ENCODE peak calls at places on chromosome 19, in five cellular contexts. One of them, this sample, is unnamed.

GRCh38 chr19:295687-296370 is 4.6 kb upstream of the PLPP2 start:
- DNase-seq in transverse colon: no peak
- DNase-seq in Peyer's patch: peak
- DNase-seq in right lobe of liver: no peak
- DNase-seq in uterus: peak
- DNase-seq in this sample: no peak

GRCh38 chr19:7194566-7194965 is 99.6 kb downstream of the INSR start:
- DNase-seq in transverse colon: no peak
- DNase-seq in Peyer's patch: no peak
- DNase-seq in uterus: no peak
- DNase-seq in right lobe of liver: no peak
- DNase-seq in this sample: no peak

GRCh38 chr19:17933414-17934129 is 757 bp downstream of the CCDC124 start:
- DNase-seq in Peyer's patch: peak
- DNase-seq in uterus: no peak
- DNase-seq in transverse colon: no peak
- DNase-seq in right lobe of liver: no peak
- DNase-seq in this sample: no peak

GRCh38 chr19:18202759-18203407 is 959 bp downstream of the RAB3A start:
- DNase-seq in transverse colon: peak
- DNase-seq in Peyer's patch: no peak
- DNase-seq in uterus: peak
- DNase-seq in right lobe of liver: no peak
- DNase-seq in this sample: peak

GRCh38 chr19:29336425-29336824 is 123.5 kb upstream of the UQCRFS1 start:
- DNase-seq in uterus: no peak
- DNase-seq in transverse colon: no peak
- DNase-seq in Peyer's patch: no peak
- DNase-seq in right lobe of liver: no peak
- DNase-seq in this sample: no peak

GRCh38 chr19:41993612-41994483 is at the start of gene ATP1A3:
- DNase-seq in right lobe of liver: no peak
- DNase-seq in uterus: no peak
- DNase-seq in Peyer's patch: peak
- DNase-seq in transverse colon: peak
- DNase-seq in this sample: no peak

GRCh38 chr19:6589711-6590457 is 1.1 kb downstream of the CD70 start:
- DNase-seq in transverse colon: no peak
- DNase-seq in uterus: no peak
- DNase-seq in right lobe of liver: no peak
- DNase-seq in Peyer's patch: no peak
- DNase-seq in this sample: no peak

GRCh38 chr19:38676878-38677646 is 29.6 kb downstream of the ACTN4 start:
- DNase-seq in uterus: no peak
- DNase-seq in transverse colon: no peak
- DNase-seq in Peyer's patch: no peak
- DNase-seq in right lobe of liver: no peak
- DNase-seq in this sample: no peak

GRCh38 chr19:36041831-36042230 is 9.2 kb upstream of the CLIP3 start:
- DNase-seq in uterus: peak
- DNase-seq in transverse colon: no peak
- DNase-seq in Peyer's patch: no peak
- DNase-seq in right lobe of liver: no peak
- DNase-seq in this sample: no peak

GRCh38 chr19:21508198-21508597 is 2.8 kb downstream of the ZNF429 start:
- DNase-seq in Peyer's patch: no peak
- DNase-seq in transverse colon: no peak
- DNase-seq in right lobe of liver: no peak
- DNase-seq in uterus: no peak
- DNase-seq in this sample: no peak

GRCh38 chr19:52689804-52690394 is 44.9 kb downstream of the ZNF611 start:
- DNase-seq in right lobe of liver: peak
- DNase-seq in Peyer's patch: peak
- DNase-seq in transverse colon: peak
- DNase-seq in uterus: peak
- DNase-seq in this sample: peak

GRCh38 chr19:7440188-7440975 is 48.5 kb downstream of the PEX11G start:
- DNase-seq in Peyer's patch: peak
- DNase-seq in transverse colon: no peak
- DNase-seq in right lobe of liver: no peak
- DNase-seq in uterus: no peak
- DNase-seq in this sample: no peak

GRCh38 chr19:50272263-50272897 is 56.8 kb downstream of the KCNC3 start:
- DNase-seq in right lobe of liver: no peak
- DNase-seq in transverse colon: no peak
- DNase-seq in Peyer's patch: no peak
- DNase-seq in uterus: no peak
- DNase-seq in this sample: no peak

GRCh38 chr19:18507021-18507726 is 14.7 kb downstream of the ELL start:
- DNase-seq in right lobe of liver: peak
- DNase-seq in Peyer's patch: peak
- DNase-seq in transverse colon: peak
- DNase-seq in uterus: no peak
- DNase-seq in this sample: no peak

GRCh38 chr19:42023121-42023942 is 29.3 kb upstream of the ATP1A3 start:
- DNase-seq in uterus: no peak
- DNase-seq in Peyer's patch: no peak
- DNase-seq in transverse colon: peak
- DNase-seq in right lobe of liver: no peak
- DNase-seq in this sample: no peak

GRCh38 chr19:21947775-21948174 is 63.0 kb downstream of the ZNF208 start:
- DNase-seq in Peyer's patch: no peak
- DNase-seq in uterus: no peak
- DNase-seq in right lobe of liver: no peak
- DNase-seq in transverse colon: no peak
- DNase-seq in this sample: no peak

GRCh38 chr19:29886535-29886934 is 55.5 kb upstream of the URI1 start:
- DNase-seq in right lobe of liver: no peak
- DNase-seq in uterus: no peak
- DNase-seq in Peyer's patch: no peak
- DNase-seq in transverse colon: no peak
- DNase-seq in this sample: no peak

GRCh38 chr19:38211779-38212178 is 12.2 kb downstream of the DPF1 start:
- DNase-seq in transverse colon: no peak
- DNase-seq in Peyer's patch: no peak
- DNase-seq in uterus: no peak
- DNase-seq in right lobe of liver: no peak
- DNase-seq in this sample: no peak

GRCh38 chr19:35316560-35316959 is 12.4 kb upstream of the CD22 start:
- DNase-seq in uterus: no peak
- DNase-seq in transverse colon: no peak
- DNase-seq in right lobe of liver: no peak
- DNase-seq in Peyer's patch: no peak
- DNase-seq in this sample: no peak

DNA sequence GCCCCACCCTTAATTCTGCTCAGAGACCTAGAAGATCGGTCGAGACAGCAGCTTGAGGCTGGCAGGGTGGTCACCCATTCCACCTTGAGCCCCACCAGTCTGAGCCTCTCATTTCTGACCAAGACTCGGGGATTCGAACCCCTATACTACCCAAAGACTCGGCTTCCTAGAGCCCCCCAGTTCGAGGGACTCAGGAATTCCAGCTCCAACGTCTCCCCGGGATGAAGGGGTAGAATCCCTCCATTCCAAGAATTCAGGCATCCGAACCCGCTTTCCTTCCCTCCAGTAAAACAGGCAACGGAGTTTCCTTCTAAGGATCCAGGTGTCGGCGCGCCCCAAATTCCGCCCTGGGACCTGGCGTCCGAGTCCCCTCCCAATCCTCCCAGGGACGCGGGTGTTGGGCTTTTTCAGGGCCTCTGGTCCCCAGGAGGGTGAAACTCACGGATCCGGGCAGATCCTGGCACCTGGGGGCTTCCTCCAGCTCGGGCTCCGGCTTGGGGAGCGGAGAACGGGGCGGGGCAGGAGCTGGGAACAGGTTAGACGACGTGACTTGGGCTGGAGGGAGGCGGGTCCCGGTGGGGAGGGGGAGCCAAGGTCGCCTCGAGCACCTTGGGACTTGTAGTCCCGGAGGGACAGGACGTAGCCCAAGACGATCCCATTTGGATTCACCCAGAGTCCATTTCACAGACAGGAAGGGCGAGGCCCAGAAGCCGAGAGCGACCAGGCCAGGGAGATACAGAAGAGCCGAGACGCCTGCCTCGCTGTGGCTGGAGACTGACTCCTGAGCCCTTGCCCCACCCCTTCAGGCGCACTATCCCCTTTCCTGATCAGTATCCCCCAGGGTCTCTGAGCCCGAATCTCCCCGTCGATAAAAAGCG is at the start of gene PPP1R13L:
- DNase-seq in uterus: peak
- DNase-seq in transverse colon: peak
- DNase-seq in Peyer's patch: peak
- DNase-seq in right lobe of liver: peak
- DNase-seq in this sample: peak
- TF ChIP-seq POLR2A in uterus: peak
- TF ChIP-seq POLR2A in transverse colon: peak
- TF ChIP-seq POLR2A in Peyer's patch: peak
- TF ChIP-seq POLR2A in right lobe of liver: peak
- TF ChIP-seq POLR2A in this sample: no peak

DNA sequence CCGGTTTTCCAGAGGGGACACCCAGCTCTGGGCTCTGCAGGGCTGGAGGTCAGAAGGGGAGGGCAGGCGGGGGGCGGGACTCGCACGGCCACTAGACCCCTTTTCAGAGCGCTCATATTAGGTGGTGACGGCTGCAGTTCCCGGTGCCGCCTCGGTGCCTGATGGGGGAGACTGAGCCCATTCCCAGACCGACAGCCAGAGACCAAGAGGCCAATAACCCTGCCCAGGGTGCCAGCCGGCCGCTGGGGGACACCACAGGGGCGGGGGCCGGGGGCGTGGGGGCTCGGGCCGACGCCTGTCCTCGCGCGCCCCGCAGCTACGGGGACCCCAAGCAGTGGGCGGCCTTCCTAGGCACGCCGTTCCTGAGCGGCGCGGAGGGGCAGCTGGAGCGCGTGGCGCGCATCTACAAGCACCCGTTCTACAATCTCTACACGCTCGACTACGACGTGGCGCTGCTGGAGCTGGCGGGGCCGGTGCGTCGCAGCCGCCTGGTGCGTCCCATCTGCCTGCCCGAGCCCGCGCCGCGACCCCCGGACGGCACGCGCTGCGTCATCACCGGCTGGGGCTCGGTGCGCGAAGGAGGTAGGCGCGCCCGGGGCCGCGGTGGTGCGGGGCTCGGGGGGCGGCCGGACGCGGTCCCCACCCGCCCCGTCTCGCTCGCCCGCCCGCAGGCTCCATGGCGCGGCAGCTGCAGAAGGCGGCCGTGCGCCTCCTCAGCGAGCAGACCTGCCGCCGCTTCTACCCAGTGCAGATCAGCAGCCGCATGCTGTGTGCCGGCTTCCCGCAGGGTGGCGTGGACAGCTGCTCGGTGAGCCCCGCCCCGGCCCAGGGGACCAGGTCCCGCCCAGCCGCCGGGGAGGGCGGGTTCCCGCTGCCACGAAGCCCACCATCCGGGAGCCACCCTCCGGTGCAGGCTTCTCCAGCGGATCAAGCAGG is 2.4 kb downstream of the TIMM13 start:
- DNase-seq in Peyer's patch: peak
- DNase-seq in uterus: no peak
- DNase-seq in right lobe of liver: no peak
- DNase-seq in transverse colon: no peak
- DNase-seq in this sample: peak
- TF ChIP-seq CTCF in Peyer's patch: no peak
- TF ChIP-seq CTCF in uterus: no peak
- TF ChIP-seq CTCF in right lobe of liver: no peak
- TF ChIP-seq CTCF in transverse colon: no peak
- TF ChIP-seq CTCF in this sample: no peak

GRCh38 chr19:46878613-46879375 is 18.0 kb downstream of the ARHGAP35 start:
- DNase-seq in uterus: no peak
- DNase-seq in transverse colon: no peak
- DNase-seq in right lobe of liver: no peak
- DNase-seq in Peyer's patch: no peak
- DNase-seq in this sample: no peak
- TF ChIP-seq POLR2A in uterus: no peak
- TF ChIP-seq POLR2A in transverse colon: no peak
- TF ChIP-seq POLR2A in right lobe of liver: no peak
- TF ChIP-seq POLR2A in Peyer's patch: no peak
- TF ChIP-seq POLR2A in this sample: no peak

DNA sequence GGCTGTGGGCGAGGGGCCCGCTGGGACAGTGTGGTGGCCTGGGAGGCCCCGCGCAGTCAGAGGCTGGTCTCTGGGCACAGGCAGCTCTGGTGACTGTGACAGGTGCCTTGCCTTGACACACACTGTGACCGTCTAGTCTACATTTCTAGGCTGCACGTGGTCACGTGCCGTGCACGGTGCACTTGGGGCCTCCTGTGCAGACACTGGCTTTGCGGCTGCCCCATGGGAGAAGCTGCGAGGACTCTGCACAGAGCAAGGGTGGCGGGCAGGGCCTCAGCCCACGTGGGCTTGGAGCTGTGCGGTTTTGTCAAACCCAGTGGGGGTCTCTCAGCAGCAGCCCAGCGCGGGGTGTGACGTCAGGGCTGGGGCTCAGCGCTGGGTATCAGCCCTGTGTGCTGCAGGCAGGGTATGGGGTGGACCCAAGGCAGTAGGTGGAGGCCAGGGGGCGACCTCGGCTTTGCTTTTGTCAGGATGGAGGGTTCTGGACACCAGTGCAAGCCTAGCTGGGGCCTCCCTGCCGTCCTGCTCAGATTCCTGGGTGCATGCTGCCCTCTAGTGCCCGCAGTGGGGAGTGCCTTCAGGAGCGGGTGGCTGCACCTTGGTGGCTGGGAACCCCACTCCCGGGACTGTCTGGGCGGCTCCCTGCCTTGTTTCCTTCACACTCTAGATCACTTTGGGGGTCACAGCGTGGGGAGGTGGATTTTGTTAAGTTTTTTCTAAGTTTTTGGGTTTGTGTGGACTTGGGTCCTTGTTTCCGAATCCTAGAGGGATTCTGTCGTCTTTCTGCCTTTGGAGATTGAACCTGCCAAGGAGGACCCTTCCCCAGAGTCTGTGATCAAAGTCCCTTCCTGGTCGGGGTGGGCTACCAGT is 62.6 kb downstream of the KDM4B start:
- DNase-seq in right lobe of liver: peak
- DNase-seq in transverse colon: peak
- DNase-seq in Peyer's patch: peak
- DNase-seq in uterus: peak
- DNase-seq in this sample: peak
- TF ChIP-seq CTCF in right lobe of liver: peak
- TF ChIP-seq CTCF in transverse colon: peak
- TF ChIP-seq CTCF in Peyer's patch: peak
- TF ChIP-seq CTCF in uterus: peak
- TF ChIP-seq CTCF in this sample: peak

GRCh38 chr19:13986348-13986904 is 19.7 kb downstream of the RFX1 start:
- DNase-seq in Peyer's patch: peak
- DNase-seq in right lobe of liver: peak
- DNase-seq in transverse colon: peak
- DNase-seq in uterus: peak
- DNase-seq in this sample: peak
- TF ChIP-seq POLR2A in Peyer's patch: peak
- TF ChIP-seq POLR2A in right lobe of liver: no peak
- TF ChIP-seq POLR2A in transverse colon: peak
- TF ChIP-seq POLR2A in uterus: no peak
- TF ChIP-seq POLR2A in this sample: no peak

This sample was measured in ovary.